ENCODE peak calls at places on chromosomes 7 and 10, in five cellular contexts. R, K, I, O and X are unnamed samples. For H3K4me1, the result is how much of the 10 kb centered on the place peaks cover.

GRCh38 chr10:101495324-101495925 is 92.6 kb downstream of the POLL start:
- DNase-seq in R (peak), K (no peak), I (no peak), O (peak), X (no peak)

GRCh38 chr7:43636093-43636492 is 53.2 kb downstream of the STK17A start:
- DNase-seq in R (no peak), K (no peak), I (no peak), O (no peak), X (peak)

GRCh38 chr10:69364232-69364631 is 52.5 kb downstream of the TACR2 start:
- DNase-seq in R (no peak), K (no peak), I (no peak), O (no peak), X (no peak)

GRCh38 chr10:126843299-126843934 is 61.8 kb upstream of the DOCK1 start:
- DNase-seq in R (no peak), K (no peak), I (peak), O (no peak), X (no peak)

GRCh38 chr10:17586741-17587720 is 30.1 kb downstream of the HACD1 start:
- DNase-seq in R (no peak), K (no peak), I (no peak), O (no peak), X (no peak)

GRCh38 chr10:130371686-130372085 is 235.5 kb downstream of the GLRX3 start:
- DNase-seq in R (no peak), K (peak), I (no peak), O (no peak), X (no peak)

GRCh38 chr7:98811299-98811698 is 58.5 kb downstream of the TMEM130 start:
- DNase-seq in R (no peak), K (no peak), I (no peak), O (no peak), X (no peak)

GRCh38 chr10:76883596-76883995 is 754.0 kb downstream of the KCNMA1 start:
- DNase-seq in R (no peak), K (no peak), I (no peak), O (no peak), X (no peak)

GRCh38 chr10:119522747-119523426 is 19.6 kb downstream of the RGS10 start:
- DNase-seq in R (no peak), K (no peak), I (no peak), O (peak), X (no peak)

GRCh38 chr10:118958984-118959916 is 70.3 kb upstream of the NANOS1 start:
- DNase-seq in R (no peak), K (peak), I (no peak), O (no peak), X (peak)

GRCh38 chr10:92727141-92727540 is 37.4 kb downstream of the HHEX start:
- DNase-seq in R (no peak), K (no peak), I (no peak), O (no peak), X (no peak)

GRCh38 chr7:131608112-131608498 is 51.7 kb upstream of the PODXL start:
- DNase-seq in R (no peak), K (no peak), I (no peak), O (no peak), X (no peak)

GRCh38 chr10:25061711-25062455 is 45.5 kb downstream of the THNSL1 start:
- DNase-seq in R (no peak), K (no peak), I (peak), O (no peak), X (no peak)

GRCh38 chr7:90552521-90552920 is 43.6 kb upstream of the CDK14 start:
- DNase-seq in R (no peak), K (no peak), I (no peak), O (no peak), X (no peak)

GRCh38 chr7:142542097-142542496 is 207.2 kb upstream of the PRSS1 start:
- DNase-seq in R (no peak), K (no peak), I (no peak), O (no peak), X (no peak)
- H3K4me1 ChIP-seq in R (under half), K (under half), I (under half), O (under half), X (under half)

GRCh38 chr7:155213385-155213784 is 84.3 kb upstream of the INSIG1 start:
- DNase-seq in R (no peak), K (no peak), I (no peak), O (no peak), X (no peak)
- TF ChIP-seq POLR2AphosphoS5 in R (no peak), K (no peak), I (no peak), O (no peak), X (no peak)

DNA sequence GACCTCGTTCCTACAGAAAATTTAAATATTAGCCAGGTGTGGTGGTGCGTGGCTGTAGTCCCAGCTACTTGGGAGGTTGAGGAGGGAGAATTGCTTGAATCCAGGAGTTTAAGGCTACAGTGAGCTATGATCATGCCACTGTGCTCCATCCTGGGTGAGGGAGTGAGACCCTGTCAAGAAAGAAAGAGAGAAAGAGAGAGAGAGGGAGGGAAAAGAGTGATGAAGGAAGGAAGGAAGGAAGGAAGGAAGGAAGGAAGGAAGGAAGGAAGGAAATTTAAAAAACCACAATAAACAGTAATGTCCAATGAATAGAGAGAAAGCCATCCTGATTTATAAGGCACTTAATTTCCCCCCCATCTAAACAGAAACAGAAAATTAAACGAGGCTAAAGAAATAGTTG is 9.4 kb downstream of the MYPN start:
- DNase-seq in R (no peak), K (no peak), I (no peak), O (no peak), X (no peak)
- H3K4me1 ChIP-seq in R (under half), K (under half), I (under half), O (under half), X (under half)

GRCh38 chr7:50497068-50497642 is 47.0 kb upstream of the FIGNL1 start:
- DNase-seq in R (no peak), K (no peak), I (peak), O (no peak), X (no peak)
- TF ChIP-seq POLR2AphosphoS5 in R (no peak), K (no peak), I (no peak), O (no peak), X (no peak)

DNA sequence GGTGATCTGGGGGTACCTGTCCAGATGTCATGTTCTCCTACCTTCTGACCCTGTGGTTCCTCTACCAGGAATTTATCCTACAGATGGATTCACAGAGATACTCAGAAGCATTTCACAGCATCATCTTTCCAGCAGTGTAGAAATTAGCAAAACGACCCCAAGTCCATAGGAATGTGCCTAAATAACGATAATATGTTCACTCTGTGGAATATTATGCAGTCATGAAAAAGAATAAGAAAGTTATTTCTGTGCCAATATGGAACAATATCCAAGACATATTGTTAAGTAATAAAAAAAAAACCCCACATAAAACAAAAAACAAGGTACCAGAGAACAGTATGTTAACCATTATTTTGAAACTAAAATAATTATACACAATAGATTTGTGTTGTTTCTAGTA is 123.8 kb upstream of the SDK1 start:
- DNase-seq in R (no peak), K (no peak), I (no peak), O (no peak), X (no peak)
- H3K4me1 ChIP-seq in R (under half), K (under half), I (under half), O (under half), X (under half)

GRCh38 chr10:62057359-62057758 is 155.9 kb downstream of the ARID5B start:
- DNase-seq in R (no peak), K (no peak), I (no peak), O (no peak), X (no peak)
- TF ChIP-seq POLR2AphosphoS5 in R (no peak), K (peak), I (peak), O (no peak), X (no peak)

DNA sequence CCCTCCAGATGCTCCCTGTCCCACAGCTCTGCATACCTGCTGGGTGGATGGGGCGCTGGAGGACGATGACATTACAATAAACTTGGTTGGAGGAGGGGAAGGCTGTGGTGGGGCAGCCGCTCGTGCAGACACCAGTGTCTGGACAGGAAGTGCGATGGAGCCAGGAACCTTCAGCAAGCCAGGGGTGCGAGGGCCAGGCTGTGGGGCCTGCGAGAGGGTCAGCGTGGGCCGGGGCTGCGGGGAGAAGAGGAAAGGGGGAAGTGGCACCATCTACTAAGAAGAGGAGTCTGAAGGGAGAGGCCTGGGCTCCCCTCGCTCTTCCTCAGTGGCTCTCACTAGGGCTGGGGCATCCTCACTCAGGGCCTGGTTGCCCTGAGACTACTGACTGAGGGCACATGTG is 6.4 kb downstream of the AP4M1 start:
- DNase-seq in R (no peak), K (no peak), I (no peak), O (no peak), X (no peak)
- H3K4me1 ChIP-seq in R (under half), K (under half), I (under half), O (under half), X (under half)

DNA sequence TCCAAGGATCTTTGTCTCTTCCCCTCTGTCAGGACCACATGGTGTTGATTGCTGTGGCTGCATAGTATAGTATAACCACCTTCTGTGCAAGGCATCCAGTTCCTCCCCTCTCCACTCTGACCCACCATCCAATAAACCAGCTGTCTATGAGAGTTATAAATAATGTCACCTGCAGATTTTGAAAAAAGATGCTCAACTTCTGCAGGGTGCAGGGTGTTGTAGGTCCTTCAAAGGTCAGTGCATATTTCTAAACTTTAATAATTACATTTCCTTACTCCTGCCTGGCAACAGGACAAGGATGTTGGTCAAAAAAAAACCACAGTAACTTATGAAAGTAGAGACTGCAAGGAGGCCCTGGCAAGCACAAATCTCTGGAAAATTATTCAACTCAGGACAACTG is 166.2 kb downstream of the PKD1L1 start:
- DNase-seq in R (no peak), K (no peak), I (peak), O (no peak), X (no peak)
- TF ChIP-seq POLR2AphosphoS5 in R (no peak), K (no peak), I (no peak), O (no peak), X (no peak)

DNA sequence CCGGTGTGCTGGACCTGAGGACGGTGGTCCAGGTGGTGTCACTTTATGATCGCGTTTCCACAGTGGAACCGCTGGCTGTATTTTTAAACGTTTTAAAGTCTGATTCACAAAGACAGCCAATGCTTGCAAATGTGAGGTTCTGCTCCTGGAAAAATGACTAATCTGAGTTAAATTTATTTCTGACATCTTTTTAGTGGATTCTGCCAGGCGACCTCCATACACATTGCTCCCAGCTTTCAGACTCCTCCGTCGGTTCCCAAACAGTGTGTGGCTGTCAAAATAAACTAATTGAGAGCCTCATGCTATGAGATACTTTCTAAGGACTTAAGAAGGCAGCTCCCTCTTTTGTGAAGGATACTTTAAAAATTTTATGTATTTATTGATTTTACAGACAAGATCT is 12.7 kb upstream of the TTYH3 start:
- DNase-seq in R (no peak), K (no peak), I (no peak), O (no peak), X (no peak)
- H3K4me1 ChIP-seq in R (under half), K (under half), I (half or more), O (under half), X (under half)